ENCODE peak calls at places on chromosomes 7 and 10, in nine cellular contexts. K, Q, J, P, W, X, C, A and E are unnamed samples.

GRCh38 chr7:158606671-158607424 is 19.2 kb upstream of the PTPRN2 start:
- DNase-seq in K (no peak), Q (no peak), J (no peak), P (no peak), W (no peak), X (no peak), C (no peak), A (no peak), E (no peak)

GRCh38 chr10:93826355-93826754 is 67.4 kb upstream of the SLC35G1 start:
- DNase-seq in K (peak; percentile 18), Q (no peak), J (peak; percentile 43), P (no peak), W (no peak), X (no peak), C (no peak), A (no peak), E (no peak)

GRCh38 chr10:67140641-67141040 is 214.8 kb downstream of the LRRTM3 start:
- DNase-seq in K (no peak), Q (no peak), J (no peak), P (no peak), W (no peak), X (no peak), C (no peak), A (no peak), E (no peak)

GRCh38 chr10:23445591-23445990 is 6.7 kb downstream of the OTUD1 start:
- DNase-seq in K (no peak), Q (no peak), J (no peak), P (no peak), W (no peak), X (no peak), C (no peak), A (no peak), E (no peak)

GRCh38 chr10:68179016-68179415 is 52.9 kb downstream of the ATOH7 start:
- DNase-seq in K (no peak), Q (no peak), J (no peak), P (no peak), W (no peak), X (no peak), C (no peak), A (no peak), E (no peak)

GRCh38 chr7:85528581-85528980 is 341.7 kb upstream of the SEMA3D start:
- DNase-seq in K (no peak), Q (no peak), J (no peak), P (no peak), W (no peak), X (no peak), C (no peak), A (no peak), E (no peak)

GRCh38 chr10:23070819-23071218 is 24.6 kb upstream of the MSRB2 start:
- DNase-seq in K (no peak), Q (no peak), J (no peak), P (no peak), W (no peak), X (no peak), C (no peak), A (no peak), E (no peak)

GRCh38 chr7:120742370-120742769 is 115.6 kb downstream of the TSPAN12 start:
- DNase-seq in K (no peak), Q (no peak), J (no peak), P (no peak), W (no peak), X (no peak), C (no peak), A (no peak), E (no peak)

GRCh38 chr10:13865758-13866491 is 279.2 kb downstream of the PRPF18 start:
- DNase-seq in K (peak; percentile 80), Q (no peak), J (peak; percentile 73), P (peak; percentile 55), W (peak; percentile 38), X (no peak), C (peak; percentile 86), A (peak; percentile 49), E (peak; percentile 32)

GRCh38 chr10:129963831-129964501 is at the start of gene EBF3:
- DNase-seq in K (peak; percentile 18), Q (no peak), J (no peak), P (peak; percentile 94), W (peak; percentile 91), X (peak; percentile 45), C (peak; percentile 9), A (peak; percentile 91), E (no peak)

GRCh38 chr10:49617281-49618020 is 3.6 kb downstream of the CHAT start:
- DNase-seq in K (no peak), Q (no peak), J (no peak), P (no peak), W (no peak), X (no peak), C (no peak), A (no peak), E (no peak)

GRCh38 chr10:25564351-25564750 is 369.7 kb upstream of the MYO3A start:
- DNase-seq in K (no peak), Q (no peak), J (no peak), P (no peak), W (no peak), X (no peak), C (no peak), A (no peak), E (no peak)

GRCh38 chr10:15059914-15060313 is 16.2 kb downstream of the OLAH start:
- DNase-seq in K (no peak), Q (no peak), J (no peak), P (no peak), W (no peak), X (no peak), C (no peak), A (no peak), E (no peak)

GRCh38 chr10:101612872-101613271 is 24.8 kb downstream of the DPCD start:
- DNase-seq in K (no peak), Q (no peak), J (no peak), P (no peak), W (no peak), X (no peak), C (no peak), A (no peak), E (no peak)

GRCh38 chr7:138184191-138184590 is 107.9 kb downstream of the AKR1D1 start:
- DNase-seq in K (no peak), Q (no peak), J (no peak), P (no peak), W (no peak), X (no peak), C (no peak), A (no peak), E (no peak)

GRCh38 chr7:100532165-100533022 is 6.6 kb upstream of the AGFG2 start:
- DNase-seq in K (no peak), Q (no peak), J (no peak), P (no peak), W (no peak), X (no peak), C (no peak), A (no peak), E (no peak)

GRCh38 chr7:148185050-148185449 is 405.5 kb upstream of the C7orf33 start:
- DNase-seq in K (peak; percentile 38), Q (no peak), J (peak; percentile 0), P (no peak), W (no peak), X (no peak), C (no peak), A (no peak), E (peak; percentile 16)

GRCh38 chr10:6044060-6044459 is 18.1 kb downstream of the IL2RA start:
- DNase-seq in K (no peak), Q (no peak), J (no peak), P (no peak), W (no peak), X (no peak), C (no peak), A (peak; percentile 0), E (no peak)

GRCh38 chr7:91565499-91566331 is 301.5 kb downstream of the FZD1 start:
- DNase-seq in K (no peak), Q (no peak), J (peak; percentile 57), P (no peak), W (peak; percentile 23), X (peak; percentile 34), C (no peak), A (no peak), E (no peak)

GRCh38 chr7:86911703-86912102 is 147.8 kb downstream of the ELAPOR2 start:
- DNase-seq in K (no peak), Q (no peak), J (no peak), P (no peak), W (no peak), X (no peak), C (peak; percentile 24), A (no peak), E (no peak)

GRCh38 chr7:157643525-157643970 is 306.7 kb downstream of the DNAJB6 start:
- DNase-seq in K (no peak), Q (no peak), J (no peak), P (no peak), W (no peak), X (no peak), C (no peak), A (no peak), E (no peak)

GRCh38 chr7:105689093-105689819 is 108.0 kb upstream of the EFCAB10 start:
- DNase-seq in K (no peak), Q (no peak), J (no peak), P (no peak), W (no peak), X (no peak), C (no peak), A (no peak), E (no peak)

GRCh38 chr10:18660816-18661431 is 1.7 kb downstream of the ARL5B start:
- DNase-seq in K (no peak), Q (no peak), J (no peak), P (no peak), W (no peak), X (no peak), C (no peak), A (no peak), E (no peak)
- H3K4me3 ChIP-seq in K (peak overlapping the region; percentile 80), Q (peak overlapping the region; percentile 99), J (peak overlapping the region; percentile 91), P (peak overlapping the region; percentile 94), W (peak overlapping the region; percentile 80), X (no peak overlapping the region), C (peak overlapping the region; percentile 79), A (peak overlapping the region; percentile 85), E (peak overlapping the region; percentile 97)

GRCh38 chr10:132132391-132132841 is 54.3 kb upstream of the DPYSL4 start:
- DNase-seq in K (no peak), Q (no peak), J (no peak), P (peak; percentile 24), W (peak; percentile 6), X (no peak), C (no peak), A (no peak), E (no peak)
- TF ChIP-seq CTCF in K (no peak), Q (no peak), J (no peak), P (no peak), W (no peak), X (no peak), C (no peak), A (no peak), E (no peak)

DNA sequence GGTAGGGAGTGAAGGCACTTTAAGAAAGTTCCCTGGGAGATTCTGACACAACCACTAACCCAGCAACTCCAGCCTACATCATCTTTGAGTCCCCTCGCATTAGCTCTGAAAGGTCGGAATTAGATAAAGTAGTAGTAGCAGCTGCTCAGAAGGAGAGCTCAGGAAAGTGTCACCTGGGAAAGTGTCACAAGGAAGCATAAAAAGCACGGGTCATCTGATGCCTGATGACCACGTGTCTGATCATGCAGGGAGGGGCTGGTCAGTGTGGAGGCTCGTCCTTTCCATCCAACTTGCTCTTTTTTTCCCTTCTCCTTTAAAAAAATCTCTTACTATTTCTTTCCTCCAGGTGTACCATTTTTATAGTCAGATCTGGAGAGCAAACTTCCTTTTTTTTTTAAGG is 47.1 kb upstream of the PDCD4 start:
- DNase-seq in K (no peak), Q (no peak), J (no peak), P (no peak), W (no peak), X (no peak), C (no peak), A (no peak), E (no peak)
- H3K4me3 ChIP-seq in K (no peak overlapping the region), Q (no peak overlapping the region), J (no peak overlapping the region), P (no peak overlapping the region), W (no peak overlapping the region), X (no peak overlapping the region), C (no peak overlapping the region), A (no peak overlapping the region), E (no peak overlapping the region)

GRCh38 chr7:99143853-99144672 is at the start of gene SMURF1:
- DNase-seq in K (no peak), Q (peak; percentile 52), J (peak; percentile 52), P (peak; percentile 76), W (peak; percentile 75), X (peak; percentile 70), C (peak; percentile 66), A (peak; percentile 62), E (no peak)
- TF ChIP-seq CTCF in K (no peak), Q (peak; percentile 38), J (no peak), P (no peak), W (no peak), X (no peak), C (no peak), A (no peak), E (no peak)